ENCODE peak calls at places on chromosomes 12 and 14, in seven cellular contexts. One of them, this sample, is unnamed.
A peak's percentile ranks its signal among the peaks of the same experiment; 100 is the strongest.

GRCh38 chr14:74510211-74510931 is 16.8 kb downstream of the ISCA2 start:
- DNase-seq in HCEC 1CT: no peak
- DNase-seq in hypothalamus: no peak
- DNase-seq in ACHN: no peak
- DNase-seq in thyroid gland: peak; percentile 60
- DNase-seq in IMR-90: peak; percentile 67
- DNase-seq in T-helper 1 cell: no peak
- DNase-seq in this sample: no peak

GRCh38 chr12:6904280-6905276 is at the start of gene LRRC23:
- DNase-seq in HCEC 1CT: peak; percentile 90
- DNase-seq in hypothalamus: peak; percentile 83
- DNase-seq in ACHN: peak; percentile 99
- DNase-seq in thyroid gland: peak; percentile 99
- DNase-seq in IMR-90: peak; percentile 93
- DNase-seq in T-helper 1 cell: peak; percentile 94
- DNase-seq in this sample: peak; percentile 99

GRCh38 chr12:46187023-46187422 is 81.8 kb downstream of the SLC38A1 start:
- DNase-seq in HCEC 1CT: peak; percentile 9
- DNase-seq in hypothalamus: no peak
- DNase-seq in ACHN: peak; percentile 32
- DNase-seq in thyroid gland: peak; percentile 45
- DNase-seq in IMR-90: peak; percentile 93
- DNase-seq in T-helper 1 cell: no peak
- DNase-seq in this sample: peak; percentile 30

GRCh38 chr12:27185234-27186045 is 58.6 kb upstream of the STK38L start:
- DNase-seq in HCEC 1CT: peak; percentile 78
- DNase-seq in hypothalamus: no peak
- DNase-seq in ACHN: no peak
- DNase-seq in thyroid gland: no peak
- DNase-seq in IMR-90: peak; percentile 91
- DNase-seq in T-helper 1 cell: no peak
- DNase-seq in this sample: no peak

GRCh38 chr12:123532021-123532420 is 1.5 kb downstream of the RILPL1 start:
- DNase-seq in HCEC 1CT: no peak
- DNase-seq in hypothalamus: no peak
- DNase-seq in ACHN: no peak
- DNase-seq in thyroid gland: no peak
- DNase-seq in IMR-90: peak; percentile 10
- DNase-seq in T-helper 1 cell: no peak
- DNase-seq in this sample: no peak

GRCh38 chr12:110860833-110861291 is 14.1 kb downstream of the CCDC63 start:
- DNase-seq in HCEC 1CT: no peak
- DNase-seq in hypothalamus: no peak
- DNase-seq in ACHN: no peak
- DNase-seq in thyroid gland: no peak
- DNase-seq in IMR-90: no peak
- DNase-seq in T-helper 1 cell: no peak
- DNase-seq in this sample: no peak

GRCh38 chr14:92914087-92914656 is 8.8 kb upstream of the CHGA start:
- DNase-seq in HCEC 1CT: no peak
- DNase-seq in hypothalamus: no peak
- DNase-seq in ACHN: peak; percentile 43
- DNase-seq in thyroid gland: peak; percentile 10
- DNase-seq in IMR-90: peak; percentile 15
- DNase-seq in T-helper 1 cell: no peak
- DNase-seq in this sample: no peak

GRCh38 chr14:24634158-24634557 is at the start of gene GZMB:
- DNase-seq in HCEC 1CT: no peak
- DNase-seq in hypothalamus: no peak
- DNase-seq in ACHN: no peak
- DNase-seq in thyroid gland: no peak
- DNase-seq in IMR-90: peak; percentile 14
- DNase-seq in T-helper 1 cell: no peak
- DNase-seq in this sample: no peak

GRCh38 chr14:54796961-54797360 is 105.7 kb downstream of the GCH1 start:
- DNase-seq in HCEC 1CT: peak; percentile 82
- DNase-seq in hypothalamus: no peak
- DNase-seq in ACHN: peak; percentile 43
- DNase-seq in thyroid gland: no peak
- DNase-seq in IMR-90: peak; percentile 81
- DNase-seq in T-helper 1 cell: no peak
- DNase-seq in this sample: no peak

GRCh38 chr14:51604078-51604477 is 47.6 kb upstream of the FRMD6 start:
- DNase-seq in HCEC 1CT: peak; percentile 92
- DNase-seq in hypothalamus: no peak
- DNase-seq in ACHN: no peak
- DNase-seq in thyroid gland: no peak
- DNase-seq in IMR-90: peak; percentile 89
- DNase-seq in T-helper 1 cell: no peak
- DNase-seq in this sample: no peak

GRCh38 chr14:63650336-63650952 is 8.8 kb upstream of the WDR89 start:
- DNase-seq in HCEC 1CT: no peak
- DNase-seq in hypothalamus: no peak
- DNase-seq in ACHN: no peak
- DNase-seq in thyroid gland: peak; percentile 83
- DNase-seq in IMR-90: peak; percentile 42
- DNase-seq in T-helper 1 cell: no peak
- DNase-seq in this sample: no peak